ENCODE peak calls at places on chromosomes 6 and 20, in eight cellular contexts. One of them, this sample, is unnamed.

GRCh38 chr20:35263609-35264223 is 14.2 kb downstream of the MMP24OS start:
- DNase-seq in cardiac fibroblast: no peak
- DNase-seq in Calu3: peak
- DNase-seq in GM23338: no peak
- DNase-seq in glutamatergic neuron: no peak
- DNase-seq in activated B cell treated with CpG ODN at 0.5 μM for 24 hours: no peak
- DNase-seq in tibial artery: no peak
- DNase-seq in OCI-LY7: no peak
- DNase-seq in this sample: no peak

GRCh38 chr6:76451926-76452709 is 379.7 kb upstream of the IMPG1 start:
- DNase-seq in glutamatergic neuron: no peak
- DNase-seq in Calu3: no peak
- DNase-seq in OCI-LY7: no peak
- DNase-seq in cardiac fibroblast: no peak
- DNase-seq in activated B cell treated with CpG ODN at 0.5 μM for 24 hours: no peak
- DNase-seq in tibial artery: no peak
- DNase-seq in GM23338: no peak
- DNase-seq in this sample: no peak

GRCh38 chr6:37700266-37700973 is 2.7 kb upstream of the MDGA1 start:
- DNase-seq in tibial artery: no peak
- DNase-seq in Calu3: no peak
- DNase-seq in glutamatergic neuron: no peak
- DNase-seq in cardiac fibroblast: no peak
- DNase-seq in activated B cell treated with CpG ODN at 0.5 μM for 24 hours: no peak
- DNase-seq in OCI-LY7: no peak
- DNase-seq in GM23338: no peak
- DNase-seq in this sample: no peak

GRCh38 chr6:110856296-110856695 is 18.3 kb upstream of the AMD1 start:
- DNase-seq in cardiac fibroblast: no peak
- DNase-seq in activated B cell treated with CpG ODN at 0.5 μM for 24 hours: no peak
- DNase-seq in Calu3: no peak
- DNase-seq in glutamatergic neuron: no peak
- DNase-seq in tibial artery: no peak
- DNase-seq in GM23338: no peak
- DNase-seq in OCI-LY7: no peak
- DNase-seq in this sample: no peak

GRCh38 chr6:24410622-24411021 is 7.9 kb downstream of the MRS2 start:
- DNase-seq in tibial artery: no peak
- DNase-seq in OCI-LY7: no peak
- DNase-seq in activated B cell treated with CpG ODN at 0.5 μM for 24 hours: no peak
- DNase-seq in cardiac fibroblast: no peak
- DNase-seq in Calu3: no peak
- DNase-seq in GM23338: no peak
- DNase-seq in glutamatergic neuron: no peak
- DNase-seq in this sample: no peak

GRCh38 chr6:20606831-20607230 is 72.6 kb downstream of the CDKAL1 start:
- DNase-seq in tibial artery: no peak
- DNase-seq in activated B cell treated with CpG ODN at 0.5 μM for 24 hours: no peak
- DNase-seq in GM23338: no peak
- DNase-seq in Calu3: no peak
- DNase-seq in cardiac fibroblast: no peak
- DNase-seq in glutamatergic neuron: no peak
- DNase-seq in OCI-LY7: no peak
- DNase-seq in this sample: no peak

GRCh38 chr6:155418017-155418749 is 37.5 kb downstream of the NOX3 start:
- DNase-seq in glutamatergic neuron: no peak
- DNase-seq in tibial artery: peak
- DNase-seq in Calu3: no peak
- DNase-seq in GM23338: peak
- DNase-seq in cardiac fibroblast: peak
- DNase-seq in activated B cell treated with CpG ODN at 0.5 μM for 24 hours: no peak
- DNase-seq in OCI-LY7: peak
- DNase-seq in this sample: peak

GRCh38 chr6:19024737-19025136 is 637.6 kb downstream of the RNF144B start:
- DNase-seq in Calu3: peak
- DNase-seq in glutamatergic neuron: peak
- DNase-seq in activated B cell treated with CpG ODN at 0.5 μM for 24 hours: no peak
- DNase-seq in cardiac fibroblast: peak
- DNase-seq in tibial artery: no peak
- DNase-seq in OCI-LY7: peak
- DNase-seq in GM23338: peak
- DNase-seq in this sample: no peak

GRCh38 chr6:15553031-15553430 is 109.8 kb downstream of the DTNBP1 start:
- DNase-seq in tibial artery: no peak
- DNase-seq in cardiac fibroblast: no peak
- DNase-seq in GM23338: peak
- DNase-seq in Calu3: no peak
- DNase-seq in glutamatergic neuron: no peak
- DNase-seq in OCI-LY7: no peak
- DNase-seq in activated B cell treated with CpG ODN at 0.5 μM for 24 hours: no peak
- DNase-seq in this sample: no peak

GRCh38 chr20:41174373-41174772 is 37.0 kb downstream of the PLCG1 start:
- DNase-seq in activated B cell treated with CpG ODN at 0.5 μM for 24 hours: peak
- DNase-seq in Calu3: no peak
- DNase-seq in cardiac fibroblast: no peak
- DNase-seq in OCI-LY7: no peak
- DNase-seq in glutamatergic neuron: no peak
- DNase-seq in tibial artery: peak
- DNase-seq in GM23338: no peak
- DNase-seq in this sample: no peak

GRCh38 chr6:133568970-133569889 is 319.7 kb upstream of the TCF21 start:
- DNase-seq in cardiac fibroblast: peak
- DNase-seq in Calu3: peak
- DNase-seq in OCI-LY7: peak
- DNase-seq in glutamatergic neuron: no peak
- DNase-seq in GM23338: peak
- DNase-seq in activated B cell treated with CpG ODN at 0.5 μM for 24 hours: no peak
- DNase-seq in tibial artery: no peak
- DNase-seq in this sample: peak

GRCh38 chr6:43865947-43866346 is 95.9 kb downstream of the VEGFA start:
- DNase-seq in Calu3: no peak
- DNase-seq in activated B cell treated with CpG ODN at 0.5 μM for 24 hours: no peak
- DNase-seq in tibial artery: no peak
- DNase-seq in OCI-LY7: no peak
- DNase-seq in GM23338: no peak
- DNase-seq in cardiac fibroblast: no peak
- DNase-seq in glutamatergic neuron: no peak
- DNase-seq in this sample: no peak

GRCh38 chr20:5766085-5766764 is 16.0 kb downstream of the SHLD1 start:
- DNase-seq in OCI-LY7: peak
- DNase-seq in cardiac fibroblast: no peak
- DNase-seq in Calu3: no peak
- DNase-seq in tibial artery: no peak
- DNase-seq in GM23338: no peak
- DNase-seq in activated B cell treated with CpG ODN at 0.5 μM for 24 hours: no peak
- DNase-seq in glutamatergic neuron: no peak
- DNase-seq in this sample: no peak

GRCh38 chr6:9103876-9104521 is 668.7 kb upstream of the SLC35B3 start:
- DNase-seq in cardiac fibroblast: no peak
- DNase-seq in glutamatergic neuron: no peak
- DNase-seq in tibial artery: no peak
- DNase-seq in activated B cell treated with CpG ODN at 0.5 μM for 24 hours: no peak
- DNase-seq in OCI-LY7: no peak
- DNase-seq in GM23338: peak
- DNase-seq in Calu3: no peak
- DNase-seq in this sample: no peak

GRCh38 chr6:165819394-165819793 is 156.4 kb upstream of the PDE10A start:
- DNase-seq in cardiac fibroblast: no peak
- DNase-seq in Calu3: no peak
- DNase-seq in tibial artery: no peak
- DNase-seq in glutamatergic neuron: no peak
- DNase-seq in activated B cell treated with CpG ODN at 0.5 μM for 24 hours: no peak
- DNase-seq in GM23338: peak
- DNase-seq in OCI-LY7: no peak
- DNase-seq in this sample: no peak

GRCh38 chr6:44661221-44661609 is 273.7 kb downstream of the CDC5L start:
- DNase-seq in glutamatergic neuron: no peak
- DNase-seq in OCI-LY7: no peak
- DNase-seq in tibial artery: no peak
- DNase-seq in GM23338: no peak
- DNase-seq in Calu3: no peak
- DNase-seq in cardiac fibroblast: peak
- DNase-seq in activated B cell treated with CpG ODN at 0.5 μM for 24 hours: no peak
- DNase-seq in this sample: no peak

GRCh38 chr20:57653546-57653900 is 33.3 kb upstream of the ZBP1 start:
- DNase-seq in glutamatergic neuron: no peak
- DNase-seq in GM23338: no peak
- DNase-seq in OCI-LY7: no peak
- DNase-seq in Calu3: no peak
- DNase-seq in activated B cell treated with CpG ODN at 0.5 μM for 24 hours: no peak
- DNase-seq in tibial artery: no peak
- DNase-seq in cardiac fibroblast: no peak
- DNase-seq in this sample: peak

GRCh38 chr6:168201383-168201782 is 118.2 kb downstream of the DACT2 start:
- DNase-seq in GM23338: peak
- DNase-seq in cardiac fibroblast: peak
- DNase-seq in glutamatergic neuron: no peak
- DNase-seq in activated B cell treated with CpG ODN at 0.5 μM for 24 hours: no peak
- DNase-seq in tibial artery: no peak
- DNase-seq in OCI-LY7: no peak
- DNase-seq in Calu3: peak
- DNase-seq in this sample: no peak

GRCh38 chr6:107576852-107577251 is 86.9 kb downstream of the SOBP start:
- DNase-seq in OCI-LY7: no peak
- DNase-seq in Calu3: no peak
- DNase-seq in cardiac fibroblast: peak
- DNase-seq in tibial artery: no peak
- DNase-seq in glutamatergic neuron: no peak
- DNase-seq in GM23338: no peak
- DNase-seq in activated B cell treated with CpG ODN at 0.5 μM for 24 hours: no peak
- DNase-seq in this sample: no peak

GRCh38 chr20:8005033-8005432 is 14.5 kb downstream of the TMX4 start:
- DNase-seq in activated B cell treated with CpG ODN at 0.5 μM for 24 hours: no peak
- DNase-seq in cardiac fibroblast: no peak
- DNase-seq in tibial artery: no peak
- DNase-seq in OCI-LY7: no peak
- DNase-seq in glutamatergic neuron: no peak
- DNase-seq in GM23338: no peak
- DNase-seq in Calu3: no peak
- DNase-seq in this sample: no peak

GRCh38 chr6:108557494-108558371 is 3.0 kb upstream of the FOXO3 start:
- DNase-seq in activated B cell treated with CpG ODN at 0.5 μM for 24 hours: peak
- DNase-seq in cardiac fibroblast: peak
- DNase-seq in Calu3: peak
- DNase-seq in tibial artery: peak
- DNase-seq in glutamatergic neuron: peak
- DNase-seq in GM23338: peak
- DNase-seq in OCI-LY7: peak
- DNase-seq in this sample: peak

GRCh38 chr20:20477444-20478041 is 109.6 kb downstream of the INSM1 start:
- DNase-seq in tibial artery: no peak
- DNase-seq in activated B cell treated with CpG ODN at 0.5 μM for 24 hours: no peak
- DNase-seq in Calu3: no peak
- DNase-seq in GM23338: no peak
- DNase-seq in glutamatergic neuron: no peak
- DNase-seq in cardiac fibroblast: no peak
- DNase-seq in OCI-LY7: no peak
- DNase-seq in this sample: no peak

DNA sequence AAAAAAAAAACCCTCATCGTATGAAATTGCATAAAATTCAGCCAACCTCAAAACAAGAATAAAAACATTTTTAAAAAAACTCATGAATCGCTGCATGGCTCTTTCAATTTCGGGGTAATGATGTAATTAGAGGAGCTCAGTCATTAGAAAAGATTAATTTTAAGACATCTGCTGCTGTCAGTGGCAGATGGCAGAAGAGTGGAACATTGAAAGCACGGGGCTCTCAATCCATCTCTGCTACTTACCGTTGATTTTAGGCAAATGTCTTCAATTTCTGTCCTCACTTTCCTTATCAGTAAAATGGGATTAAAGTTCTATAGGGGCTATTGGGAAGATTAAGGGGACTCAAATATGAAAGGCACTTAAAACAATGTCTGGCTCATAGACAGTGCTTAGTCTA is 79.2 kb downstream of the EYA2 start:
- DNase-seq in tibial artery: no peak
- DNase-seq in OCI-LY7: no peak
- DNase-seq in glutamatergic neuron: no peak
- DNase-seq in GM23338: no peak
- DNase-seq in activated B cell treated with CpG ODN at 0.5 μM for 24 hours: no peak
- DNase-seq in Calu3: no peak
- DNase-seq in cardiac fibroblast: no peak
- DNase-seq in this sample: no peak
- TF ChIP-seq CTCF in tibial artery: no peak
- TF ChIP-seq CTCF in OCI-LY7: no peak
- TF ChIP-seq CTCF in glutamatergic neuron: no peak
- TF ChIP-seq CTCF in GM23338: no peak
- TF ChIP-seq CTCF in activated B cell treated with CpG ODN at 0.5 μM for 24 hours: no peak
- TF ChIP-seq CTCF in Calu3: no peak
- TF ChIP-seq CTCF in cardiac fibroblast: no peak
- TF ChIP-seq CTCF in this sample: no peak

GRCh38 chr20:14959506-14960493 is 622.4 kb upstream of the FLRT3 start:
- DNase-seq in tibial artery: no peak
- DNase-seq in GM23338: no peak
- DNase-seq in Calu3: no peak
- DNase-seq in cardiac fibroblast: peak
- DNase-seq in OCI-LY7: no peak
- DNase-seq in glutamatergic neuron: no peak
- DNase-seq in activated B cell treated with CpG ODN at 0.5 μM for 24 hours: no peak
- DNase-seq in this sample: no peak
- TF ChIP-seq CTCF in tibial artery: no peak
- TF ChIP-seq CTCF in GM23338: no peak
- TF ChIP-seq CTCF in Calu3: no peak
- TF ChIP-seq CTCF in cardiac fibroblast: no peak
- TF ChIP-seq CTCF in OCI-LY7: no peak
- TF ChIP-seq CTCF in glutamatergic neuron: no peak
- TF ChIP-seq CTCF in activated B cell treated with CpG ODN at 0.5 μM for 24 hours: no peak
- TF ChIP-seq CTCF in this sample: no peak

GRCh38 chr6:72084992-72085569 is 198.7 kb downstream of the RIMS1 start:
- DNase-seq in GM23338: peak
- DNase-seq in activated B cell treated with CpG ODN at 0.5 μM for 24 hours: no peak
- DNase-seq in cardiac fibroblast: peak
- DNase-seq in tibial artery: no peak
- DNase-seq in OCI-LY7: peak
- DNase-seq in glutamatergic neuron: no peak
- DNase-seq in Calu3: no peak
- DNase-seq in this sample: no peak
- TF ChIP-seq CTCF in GM23338: peak
- TF ChIP-seq CTCF in activated B cell treated with CpG ODN at 0.5 μM for 24 hours: no peak
- TF ChIP-seq CTCF in cardiac fibroblast: peak
- TF ChIP-seq CTCF in tibial artery: peak
- TF ChIP-seq CTCF in OCI-LY7: peak
- TF ChIP-seq CTCF in glutamatergic neuron: peak
- TF ChIP-seq CTCF in Calu3: peak
- TF ChIP-seq CTCF in this sample: peak

DNA sequence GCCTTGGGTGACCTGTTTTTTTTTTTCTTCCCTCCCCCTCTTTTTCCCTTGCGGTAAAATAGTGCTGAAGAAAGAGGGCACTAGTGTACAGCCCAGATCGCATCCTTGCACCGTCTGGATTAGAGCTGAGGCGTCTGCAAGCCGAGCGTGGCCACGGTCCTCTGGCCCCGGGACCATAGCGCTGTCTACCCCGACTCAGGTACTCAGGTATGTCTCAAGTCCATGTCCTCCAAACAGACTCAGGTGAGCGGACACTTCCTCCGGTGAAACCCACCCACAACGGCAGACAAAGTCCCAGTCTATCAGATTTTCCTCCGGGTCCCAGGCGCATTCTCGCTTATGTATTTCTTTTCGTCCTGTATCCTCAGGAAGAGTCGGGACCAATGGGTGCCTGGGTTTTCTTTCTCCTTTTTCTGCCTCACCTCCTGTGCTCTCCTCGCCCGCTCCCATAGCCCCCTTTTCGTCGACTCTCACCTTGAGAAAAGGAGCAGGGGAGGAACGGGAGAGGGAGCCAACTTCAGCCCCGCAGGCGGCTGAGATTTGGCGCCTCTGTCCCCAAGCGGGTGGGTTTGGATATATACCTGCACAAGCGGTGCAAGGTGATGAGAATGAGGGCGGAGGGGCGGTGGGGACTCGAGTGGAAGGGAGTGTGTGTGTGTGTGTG is 1.1 kb upstream of the GRM1 start:
- DNase-seq in activated B cell treated with CpG ODN at 0.5 μM for 24 hours: no peak
- DNase-seq in tibial artery: no peak
- DNase-seq in glutamatergic neuron: peak
- DNase-seq in Calu3: no peak
- DNase-seq in cardiac fibroblast: no peak
- DNase-seq in OCI-LY7: no peak
- DNase-seq in GM23338: peak
- DNase-seq in this sample: peak
- TF ChIP-seq CTCF in activated B cell treated with CpG ODN at 0.5 μM for 24 hours: no peak
- TF ChIP-seq CTCF in tibial artery: no peak
- TF ChIP-seq CTCF in glutamatergic neuron: no peak
- TF ChIP-seq CTCF in Calu3: no peak
- TF ChIP-seq CTCF in cardiac fibroblast: no peak
- TF ChIP-seq CTCF in OCI-LY7: peak
- TF ChIP-seq CTCF in GM23338: peak
- TF ChIP-seq CTCF in this sample: no peak